ENCODE peak calls at places on chromosome 22, in eight cellular contexts. One of them, this sample, is unnamed.

GRCh38 chr22:26568207-26568706 is 21.7 kb downstream of the TPST2 start:
- DNase-seq in H1: no peak
- DNase-seq in lower lobe of right lung: no peak
- DNase-seq in pancreas: no peak
- DNase-seq in HAP-1: no peak
- DNase-seq in lung: no peak
- DNase-seq in uterus: no peak
- DNase-seq in CD8-positive, alpha-beta memory T cell: no peak
- DNase-seq in this sample: no peak

GRCh38 chr22:27930246-27931060 is 11.4 kb upstream of the PITPNB start:
- DNase-seq in lower lobe of right lung: no peak
- DNase-seq in pancreas: no peak
- DNase-seq in uterus: no peak
- DNase-seq in CD8-positive, alpha-beta memory T cell: no peak
- DNase-seq in lung: no peak
- DNase-seq in H1: no peak
- DNase-seq in HAP-1: peak; percentile 82
- DNase-seq in this sample: no peak

GRCh38 chr22:30876925-30877553 is 91.5 kb downstream of the MORC2 start:
- DNase-seq in lung: no peak
- DNase-seq in HAP-1: no peak
- DNase-seq in lower lobe of right lung: peak; percentile 14
- DNase-seq in CD8-positive, alpha-beta memory T cell: no peak
- DNase-seq in pancreas: peak; percentile 11
- DNase-seq in uterus: peak; percentile 30
- DNase-seq in H1: no peak
- DNase-seq in this sample: no peak

GRCh38 chr22:45310331-45311032 is 748 bp downstream of the FAM118A start:
- DNase-seq in CD8-positive, alpha-beta memory T cell: no peak
- DNase-seq in pancreas: peak; percentile 56
- DNase-seq in HAP-1: no peak
- DNase-seq in H1: no peak
- DNase-seq in lung: no peak
- DNase-seq in lower lobe of right lung: peak; percentile 62
- DNase-seq in uterus: no peak
- DNase-seq in this sample: no peak

GRCh38 chr22:29726104-29726503 is 6.3 kb downstream of the CABP7 start:
- DNase-seq in lower lobe of right lung: no peak
- DNase-seq in uterus: no peak
- DNase-seq in pancreas: no peak
- DNase-seq in CD8-positive, alpha-beta memory T cell: no peak
- DNase-seq in HAP-1: no peak
- DNase-seq in lung: no peak
- DNase-seq in H1: no peak
- DNase-seq in this sample: no peak

GRCh38 chr22:47333625-47334024 is 571.2 kb downstream of the TBC1D22A start:
- DNase-seq in lung: no peak
- DNase-seq in uterus: no peak
- DNase-seq in HAP-1: no peak
- DNase-seq in CD8-positive, alpha-beta memory T cell: no peak
- DNase-seq in H1: no peak
- DNase-seq in lower lobe of right lung: no peak
- DNase-seq in pancreas: no peak
- DNase-seq in this sample: no peak

GRCh38 chr22:47295226-47295901 is 532.9 kb downstream of the TBC1D22A start:
- DNase-seq in pancreas: no peak
- DNase-seq in CD8-positive, alpha-beta memory T cell: no peak
- DNase-seq in lung: no peak
- DNase-seq in lower lobe of right lung: no peak
- DNase-seq in H1: no peak
- DNase-seq in uterus: no peak
- DNase-seq in HAP-1: no peak
- DNase-seq in this sample: no peak

GRCh38 chr22:26174280-26174679 is 5.0 kb downstream of the SEZ6L start:
- DNase-seq in lung: no peak
- DNase-seq in CD8-positive, alpha-beta memory T cell: no peak
- DNase-seq in uterus: no peak
- DNase-seq in HAP-1: no peak
- DNase-seq in pancreas: no peak
- DNase-seq in H1: peak; percentile 55
- DNase-seq in lower lobe of right lung: no peak
- DNase-seq in this sample: no peak

GRCh38 chr22:46150615-46151423 is 493 bp downstream of the PPARA start:
- DNase-seq in lower lobe of right lung: peak; percentile 62
- DNase-seq in uterus: peak; percentile 47
- DNase-seq in pancreas: no peak
- DNase-seq in CD8-positive, alpha-beta memory T cell: peak; percentile 56
- DNase-seq in H1: peak; percentile 71
- DNase-seq in lung: no peak
- DNase-seq in HAP-1: no peak
- DNase-seq in this sample: no peak

GRCh38 chr22:32473388-32473952 is 1.1 kb upstream of the FBXO7 start:
- DNase-seq in uterus: peak; percentile 16
- DNase-seq in lung: no peak
- DNase-seq in H1: peak; percentile 56
- DNase-seq in CD8-positive, alpha-beta memory T cell: peak; percentile 51
- DNase-seq in HAP-1: peak; percentile 78
- DNase-seq in pancreas: no peak
- DNase-seq in lower lobe of right lung: no peak
- DNase-seq in this sample: no peak

GRCh38 chr22:28899199-28899853 is 16.0 kb downstream of the ZNRF3 start:
- DNase-seq in CD8-positive, alpha-beta memory T cell: peak; percentile 45
- DNase-seq in lower lobe of right lung: no peak
- DNase-seq in pancreas: no peak
- DNase-seq in lung: no peak
- DNase-seq in HAP-1: no peak
- DNase-seq in H1: no peak
- DNase-seq in uterus: no peak
- DNase-seq in this sample: no peak

GRCh38 chr22:30803679-30804078 is 109.0 kb downstream of the OSBP2 start:
- DNase-seq in HAP-1: no peak
- DNase-seq in CD8-positive, alpha-beta memory T cell: no peak
- DNase-seq in pancreas: no peak
- DNase-seq in lung: no peak
- DNase-seq in uterus: no peak
- DNase-seq in H1: no peak
- DNase-seq in lower lobe of right lung: no peak
- DNase-seq in this sample: no peak

DNA sequence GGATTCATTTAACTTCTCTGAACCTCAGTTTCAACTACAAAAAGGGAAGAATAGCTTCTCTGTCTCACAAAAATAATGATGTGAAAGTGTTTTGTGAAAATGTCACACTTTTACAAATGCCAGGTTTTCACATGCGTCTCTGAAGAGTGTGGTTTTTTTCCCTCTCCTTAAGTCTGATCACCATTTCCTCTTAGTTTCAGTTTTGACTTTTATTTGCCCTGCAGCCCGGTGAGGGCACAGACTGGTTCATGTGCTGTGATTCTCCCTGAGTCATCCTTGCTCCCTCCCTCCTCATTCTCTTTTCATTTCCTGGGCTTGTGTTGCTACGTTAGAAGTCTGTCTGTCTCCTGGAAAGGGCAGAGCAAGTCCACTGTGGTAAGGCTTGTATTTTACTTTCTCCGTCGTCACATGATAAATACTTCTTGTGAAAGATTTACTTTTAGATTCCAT is 67.8 kb downstream of the BID start:
- DNase-seq in uterus: no peak
- DNase-seq in CD8-positive, alpha-beta memory T cell: peak; percentile 6
- DNase-seq in HAP-1: no peak
- DNase-seq in pancreas: no peak
- DNase-seq in lung: peak; percentile 50
- DNase-seq in lower lobe of right lung: no peak
- DNase-seq in H1: no peak
- DNase-seq in this sample: no peak
- H3K4me3 ChIP-seq in uterus: peak overlapping the region; percentile 10
- H3K4me3 ChIP-seq in CD8-positive, alpha-beta memory T cell: no peak overlapping the region
- H3K4me3 ChIP-seq in HAP-1: no peak overlapping the region
- H3K4me3 ChIP-seq in pancreas: no peak overlapping the region
- H3K4me3 ChIP-seq in lung: no peak overlapping the region
- H3K4me3 ChIP-seq in lower lobe of right lung: peak overlapping the region; percentile 34
- H3K4me3 ChIP-seq in H1: no peak overlapping the region
- H3K4me3 ChIP-seq in this sample: peak overlapping the region; percentile 56

GRCh38 chr22:40423246-40423753 is 52.9 kb downstream of the SGSM3 start:
- DNase-seq in H1: no peak
- DNase-seq in pancreas: no peak
- DNase-seq in CD8-positive, alpha-beta memory T cell: no peak
- DNase-seq in HAP-1: no peak
- DNase-seq in uterus: no peak
- DNase-seq in lung: no peak
- DNase-seq in lower lobe of right lung: peak; percentile 45
- DNase-seq in this sample: no peak

GRCh38 chr22:40421941-40422340 is 51.5 kb downstream of the SGSM3 start:
- DNase-seq in uterus: no peak
- DNase-seq in pancreas: no peak
- DNase-seq in lung: no peak
- DNase-seq in CD8-positive, alpha-beta memory T cell: no peak
- DNase-seq in HAP-1: no peak
- DNase-seq in H1: no peak
- DNase-seq in lower lobe of right lung: no peak
- DNase-seq in this sample: no peak

GRCh38 chr22:40423882-40424640 is 53.7 kb downstream of the SGSM3 start:
- DNase-seq in H1: no peak
- DNase-seq in lung: no peak
- DNase-seq in CD8-positive, alpha-beta memory T cell: no peak
- DNase-seq in uterus: no peak
- DNase-seq in HAP-1: no peak
- DNase-seq in pancreas: no peak
- DNase-seq in lower lobe of right lung: peak; percentile 21
- DNase-seq in this sample: no peak

GRCh38 chr22:40421082-40421350 is 50.6 kb downstream of the SGSM3 start:
- DNase-seq in H1: no peak
- DNase-seq in HAP-1: no peak
- DNase-seq in lower lobe of right lung: no peak
- DNase-seq in CD8-positive, alpha-beta memory T cell: no peak
- DNase-seq in uterus: no peak
- DNase-seq in pancreas: no peak
- DNase-seq in lung: no peak
- DNase-seq in this sample: no peak

DNA sequence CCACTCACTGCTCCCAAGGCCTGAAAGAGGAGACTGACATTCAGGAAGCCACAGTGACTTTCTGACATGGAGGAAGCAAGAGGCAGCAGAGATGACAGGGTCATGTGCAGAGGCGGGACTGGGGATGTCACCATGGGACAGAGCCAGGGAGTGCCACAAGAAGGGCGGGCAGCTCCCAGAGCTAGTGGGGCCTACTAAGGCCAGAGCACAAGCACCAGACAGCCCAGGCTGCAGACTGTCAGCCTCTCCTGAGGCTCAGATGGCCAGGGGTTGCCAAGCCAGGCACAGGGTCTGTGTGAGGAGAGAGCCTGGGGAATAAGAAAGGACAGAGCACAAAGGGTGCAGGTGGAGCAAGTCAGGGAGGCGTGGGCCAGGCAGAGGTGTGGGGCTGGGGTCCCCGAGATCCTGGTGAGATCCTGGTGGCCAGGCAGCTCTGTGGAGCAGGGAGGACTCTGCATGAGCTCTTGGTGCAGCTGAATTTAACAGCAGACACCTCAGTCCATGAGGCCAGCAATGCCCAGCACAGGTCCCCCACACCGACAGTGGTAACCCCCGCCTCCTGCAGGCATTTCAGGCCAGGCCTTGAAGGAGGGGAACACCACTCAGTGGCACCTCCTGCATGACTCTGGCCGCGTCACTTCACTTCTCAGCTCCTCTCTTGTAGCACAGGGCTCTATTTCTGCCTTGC is 52.3 kb downstream of the SGSM3 start:
- DNase-seq in lung: no peak
- DNase-seq in H1: no peak
- DNase-seq in lower lobe of right lung: peak; percentile 67
- DNase-seq in CD8-positive, alpha-beta memory T cell: no peak
- DNase-seq in HAP-1: no peak
- DNase-seq in uterus: no peak
- DNase-seq in pancreas: no peak
- DNase-seq in this sample: no peak
- H3K36me3 ChIP-seq in lung: peaks cover 2% of the 10 kb centered on the region
- H3K36me3 ChIP-seq in H1: peaks cover 7% of the 10 kb centered on the region
- H3K36me3 ChIP-seq in lower lobe of right lung: peaks cover 100% of the 10 kb centered on the region
- H3K36me3 ChIP-seq in CD8-positive, alpha-beta memory T cell: peaks cover 86% of the 10 kb centered on the region
- H3K36me3 ChIP-seq in HAP-1: peaks cover 35% of the 10 kb centered on the region
- H3K36me3 ChIP-seq in uterus: no peaks in the 10 kb centered on the region
- H3K36me3 ChIP-seq in pancreas: peaks cover 45% of the 10 kb centered on the region
- H3K36me3 ChIP-seq in this sample: peaks cover 100% of the 10 kb centered on the region

GRCh38 chr22:36913431-36914382 is at the start of gene CSF2RB:
- DNase-seq in lower lobe of right lung: peak; percentile 86
- DNase-seq in HAP-1: no peak
- DNase-seq in lung: peak; percentile 58
- DNase-seq in uterus: no peak
- DNase-seq in H1: no peak
- DNase-seq in pancreas: no peak
- DNase-seq in CD8-positive, alpha-beta memory T cell: no peak
- DNase-seq in this sample: no peak
- H3K4me3 ChIP-seq in lower lobe of right lung: peak within 1 kb of the TSS; percentile 53
- H3K4me3 ChIP-seq in HAP-1: no peak within 1 kb of the TSS
- H3K4me3 ChIP-seq in lung: peak within 1 kb of the TSS; percentile 21
- H3K4me3 ChIP-seq in uterus: no peak within 1 kb of the TSS
- H3K4me3 ChIP-seq in H1: no peak within 1 kb of the TSS
- H3K4me3 ChIP-seq in pancreas: no peak within 1 kb of the TSS
- H3K4me3 ChIP-seq in CD8-positive, alpha-beta memory T cell: no peak within 1 kb of the TSS
- H3K4me3 ChIP-seq in this sample: peak within 1 kb of the TSS; percentile 32

GRCh38 chr22:43171019-43171491 is 15.9 kb downstream of the TTLL12 start:
- DNase-seq in uterus: no peak
- DNase-seq in H1: no peak
- DNase-seq in lower lobe of right lung: no peak
- DNase-seq in pancreas: no peak
- DNase-seq in HAP-1: no peak
- DNase-seq in CD8-positive, alpha-beta memory T cell: no peak
- DNase-seq in lung: no peak
- DNase-seq in this sample: no peak

GRCh38 chr22:43171607-43172006 is 15.3 kb downstream of the TTLL12 start:
- DNase-seq in uterus: no peak
- DNase-seq in pancreas: no peak
- DNase-seq in HAP-1: no peak
- DNase-seq in lung: no peak
- DNase-seq in H1: no peak
- DNase-seq in lower lobe of right lung: no peak
- DNase-seq in CD8-positive, alpha-beta memory T cell: no peak
- DNase-seq in this sample: no peak

GRCh38 chr22:43173566-43173965 is 13.4 kb downstream of the TTLL12 start:
- DNase-seq in lower lobe of right lung: no peak
- DNase-seq in lung: no peak
- DNase-seq in uterus: no peak
- DNase-seq in H1: no peak
- DNase-seq in pancreas: no peak
- DNase-seq in CD8-positive, alpha-beta memory T cell: no peak
- DNase-seq in HAP-1: no peak
- DNase-seq in this sample: no peak

GRCh38 chr22:43173976-43174720 is 12.8 kb downstream of the TTLL12 start:
- DNase-seq in lung: no peak
- DNase-seq in lower lobe of right lung: no peak
- DNase-seq in H1: no peak
- DNase-seq in uterus: no peak
- DNase-seq in pancreas: no peak
- DNase-seq in CD8-positive, alpha-beta memory T cell: no peak
- DNase-seq in HAP-1: no peak
- DNase-seq in this sample: no peak

DNA sequence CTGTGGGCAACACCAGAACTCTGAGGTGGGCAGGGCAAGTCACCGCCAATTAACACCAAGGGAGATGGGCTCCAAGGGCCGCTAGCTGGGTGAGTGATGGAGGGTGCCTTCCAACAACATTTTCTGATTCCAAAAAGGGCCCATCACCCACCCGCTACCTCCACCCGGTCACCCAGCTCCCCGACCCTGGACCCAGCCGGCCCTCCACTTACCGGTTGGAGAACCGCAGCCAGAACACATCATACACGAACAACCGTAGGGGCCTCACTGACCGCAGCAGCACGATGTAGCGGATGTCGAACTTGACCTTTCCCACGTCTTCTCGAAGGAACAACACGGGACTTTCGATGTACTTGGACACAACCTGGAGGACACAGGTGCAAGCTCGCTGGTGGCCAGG is 14.7 kb downstream of the TTLL12 start:
- DNase-seq in lower lobe of right lung: no peak
- DNase-seq in HAP-1: no peak
- DNase-seq in pancreas: no peak
- DNase-seq in CD8-positive, alpha-beta memory T cell: no peak
- DNase-seq in uterus: no peak
- DNase-seq in H1: no peak
- DNase-seq in lung: no peak
- DNase-seq in this sample: no peak
- H3K36me3 ChIP-seq in lower lobe of right lung: peaks cover 83% of the 10 kb centered on the region
- H3K36me3 ChIP-seq in HAP-1: peaks cover 87% of the 10 kb centered on the region
- H3K36me3 ChIP-seq in pancreas: peaks cover 24% of the 10 kb centered on the region
- H3K36me3 ChIP-seq in CD8-positive, alpha-beta memory T cell: no peaks in the 10 kb centered on the region
- H3K36me3 ChIP-seq in uterus: no peaks in the 10 kb centered on the region
- H3K36me3 ChIP-seq in H1: peaks cover 31% of the 10 kb centered on the region
- H3K36me3 ChIP-seq in lung: no peaks in the 10 kb centered on the region
- H3K36me3 ChIP-seq in this sample: peaks cover 100% of the 10 kb centered on the region